ENCODE peak calls at places on chromosomes 4 and X, in ten cellular contexts. Y, B, W, N, D, X, M, H, G and Z are unnamed samples. For H3K9me3 and H3K4me1, the result is how much of the 10 kb centered on the place peaks cover.

GRCh38 chr4:26171953-26172352 is 148.9 kb upstream of the RBPJ start:
- DNase-seq in Y (no peak), B (no peak), W (no peak), N (no peak), D (no peak), X (no peak), M (no peak), H (no peak), G (no peak), Z (peak)

GRCh38 chr4:181939199-181939945 is 303.8 kb upstream of the TENM3 start:
- DNase-seq in Y (no peak), B (peak), W (no peak), N (no peak), D (no peak), X (no peak), M (no peak), H (no peak), G (no peak), Z (no peak)

GRCh38 chrX:112888916-112889315 is 48.3 kb upstream of the AMOT start:
- DNase-seq in Y (no peak), B (no peak), W (peak), N (no peak), D (no peak), X (no peak), M (no peak), H (no peak), G (no peak), Z (no peak)

GRCh38 chrX:130184857-130185256 is 13.1 kb downstream of the RAB33A start:
- DNase-seq in Y (no peak), B (no peak), W (no peak), N (no peak), D (no peak), X (no peak), M (no peak), H (no peak), G (no peak), Z (no peak)

GRCh38 chrX:152725409-152725808 is 8.1 kb downstream of the CSAG1 start:
- DNase-seq in Y (no peak), B (peak), W (no peak), N (no peak), D (no peak), X (no peak), M (no peak), H (no peak), G (no peak), Z (no peak)

GRCh38 chr4:3392319-3392718 is 49.4 kb upstream of the HGFAC start:
- DNase-seq in Y (no peak), B (no peak), W (no peak), N (no peak), D (no peak), X (no peak), M (no peak), H (no peak), G (no peak), Z (no peak)

GRCh38 chr4:127788517-127788916 is 6.4 kb downstream of the HSPA4L start:
- DNase-seq in Y (no peak), B (peak), W (no peak), N (no peak), D (no peak), X (no peak), M (no peak), H (no peak), G (no peak), Z (no peak)

GRCh38 chr4:159012381-159012780 is 90.5 kb upstream of the RAPGEF2 start:
- DNase-seq in Y (no peak), B (no peak), W (no peak), N (no peak), D (no peak), X (no peak), M (no peak), H (no peak), G (no peak), Z (no peak)

GRCh38 chr4:123676550-123677229 is 280.1 kb downstream of the SPRY1 start:
- DNase-seq in Y (no peak), B (no peak), W (no peak), N (peak), D (no peak), X (no peak), M (no peak), H (no peak), G (no peak), Z (no peak)

GRCh38 chr4:71212216-71212615 is 126.6 kb upstream of the SLC4A4 start:
- DNase-seq in Y (no peak), B (no peak), W (no peak), N (no peak), D (no peak), X (no peak), M (no peak), H (no peak), G (no peak), Z (no peak)

GRCh38 chrX:33190016-33190415 is 21.3 kb downstream of the DMD start:
- DNase-seq in Y (no peak), B (no peak), W (no peak), N (no peak), D (no peak), X (no peak), M (no peak), H (no peak), G (no peak), Z (no peak)

GRCh38 chrX:72051589-72051988 is 80.1 kb downstream of the RTL5 start:
- DNase-seq in Y (no peak), B (peak), W (no peak), N (no peak), D (no peak), X (no peak), M (no peak), H (no peak), G (no peak), Z (no peak)

GRCh38 chr4:156560701-156561100 is 410.9 kb downstream of the PDGFC start:
- DNase-seq in Y (no peak), B (no peak), W (no peak), N (no peak), D (no peak), X (no peak), M (no peak), H (no peak), G (no peak), Z (no peak)

GRCh38 chr4:155703486-155704227 is 37.0 kb downstream of the GUCY1A1 start:
- DNase-seq in Y (no peak), B (no peak), W (no peak), N (no peak), D (no peak), X (no peak), M (no peak), H (no peak), G (no peak), Z (no peak)

GRCh38 chr4:181504846-181505374 is 738.3 kb upstream of the TENM3 start:
- DNase-seq in Y (no peak), B (no peak), W (no peak), N (no peak), D (no peak), X (no peak), M (no peak), H (no peak), G (no peak), Z (no peak)

GRCh38 chr4:184446132-184446531 is 28.2 kb downstream of the IRF2 start:
- DNase-seq in Y (no peak), B (no peak), W (no peak), N (no peak), D (no peak), X (no peak), M (no peak), H (no peak), G (no peak), Z (no peak)

GRCh38 chr4:119296356-119296755 is 25.6 kb downstream of the FABP2 start:
- DNase-seq in Y (no peak), B (no peak), W (no peak), N (no peak), D (no peak), X (no peak), M (no peak), H (no peak), G (no peak), Z (no peak)

GRCh38 chrX:38271154-38271716 is 50.6 kb upstream of the SRPX start:
- DNase-seq in Y (no peak), B (no peak), W (no peak), N (no peak), D (no peak), X (no peak), M (no peak), H (no peak), G (no peak), Z (no peak)

GRCh38 chr4:187276786-187277408 is 553.2 kb upstream of the FAT1 start:
- DNase-seq in Y (no peak), B (no peak), W (no peak), N (no peak), D (no peak), X (no peak), M (no peak), H (no peak), G (no peak), Z (no peak)

GRCh38 chr4:161003418-161004057 is 1160.3 kb downstream of the FSTL5 start:
- DNase-seq in Y (no peak), B (no peak), W (no peak), N (no peak), D (no peak), X (no peak), M (no peak), H (no peak), G (no peak), Z (no peak)

GRCh38 chrX:154505726-154506125 is 10.3 kb downstream of the FAM3A start:
- DNase-seq in Y (no peak), B (no peak), W (no peak), N (no peak), D (no peak), X (no peak), M (no peak), H (no peak), G (no peak), Z (no peak)

GRCh38 chrX:38627683-38628082 is 66.3 kb downstream of the TSPAN7 start:
- DNase-seq in Y (peak), B (peak), W (no peak), N (no peak), D (no peak), X (no peak), M (no peak), H (peak), G (no peak), Z (no peak)

GRCh38 chr4:97662133-97662532 is 481.1 kb downstream of the STPG2 start:
- DNase-seq in Y (no peak), B (no peak), W (no peak), N (no peak), D (no peak), X (no peak), M (no peak), H (no peak), G (no peak), Z (no peak)

GRCh38 chrX:2401590-2402360 is 99.0 kb downstream of the DHRSX start:
- DNase-seq in Y (no peak), B (peak), W (peak), N (peak), D (no peak), X (no peak), M (no peak), H (no peak), G (no peak), Z (no peak)

GRCh38 chrX:27444093-27444908 is 18.8 kb downstream of the PPP4R3C start:
- DNase-seq in Y (no peak), B (no peak), W (no peak), N (no peak), D (no peak), X (no peak), M (no peak), H (no peak), G (no peak), Z (no peak)

GRCh38 chr4:55543858-55544257 is 2.9 kb downstream of the CLOCK start:
- DNase-seq in Y (no peak), B (no peak), W (no peak), N (no peak), D (no peak), X (no peak), M (no peak), H (no peak), G (no peak), Z (no peak)

GRCh38 chrX:11899091-11899490 is 141.1 kb downstream of the MSL3 start:
- DNase-seq in Y (no peak), B (no peak), W (no peak), N (no peak), D (no peak), X (no peak), M (no peak), H (no peak), G (no peak), Z (no peak)

GRCh38 chr4:158827475-158828085 is 58.8 kb downstream of the FNIP2 start:
- DNase-seq in Y (no peak), B (no peak), W (no peak), N (no peak), D (no peak), X (no peak), M (no peak), H (no peak), G (no peak), Z (no peak)

GRCh38 chr4:5051692-5052423 is 578 bp downstream of the STK32B start:
- DNase-seq in Y (no peak), B (peak), W (no peak), N (peak), D (peak), X (no peak), M (no peak), H (no peak), G (no peak), Z (no peak)

GRCh38 chrX:153763298-153763932 is 634 bp upstream of the PLXNB3 start:
- DNase-seq in Y (no peak), B (no peak), W (no peak), N (no peak), D (peak), X (no peak), M (no peak), H (no peak), G (no peak), Z (peak)

GRCh38 chr4:172573899-172574298 is 594.7 kb upstream of the GALNT7 start:
- DNase-seq in Y (no peak), B (no peak), W (no peak), N (no peak), D (no peak), X (no peak), M (no peak), H (no peak), G (no peak), Z (no peak)

GRCh38 chr4:108272046-108272445 is 103.3 kb upstream of the LEF1 start:
- DNase-seq in Y (no peak), B (no peak), W (no peak), N (no peak), D (no peak), X (no peak), M (no peak), H (no peak), G (no peak), Z (no peak)

GRCh38 chr4:147318581-147318980 is 162.3 kb upstream of the EDNRA start:
- DNase-seq in Y (no peak), B (no peak), W (no peak), N (no peak), D (no peak), X (no peak), M (no peak), H (no peak), G (no peak), Z (no peak)

GRCh38 chr4:38873290-38873949 is 5.8 kb downstream of the FAM114A1 start:
- DNase-seq in Y (no peak), B (no peak), W (no peak), N (no peak), D (no peak), X (no peak), M (no peak), H (no peak), G (no peak), Z (no peak)

GRCh38 chr4:118821590-118822293 is 14.2 kb downstream of the SEC24D start:
- DNase-seq in Y (no peak), B (no peak), W (no peak), N (no peak), D (no peak), X (no peak), M (no peak), H (no peak), G (no peak), Z (no peak)

GRCh38 chrX:95291561-95291960 is 1393.1 kb upstream of the DIAPH2 start:
- DNase-seq in Y (no peak), B (no peak), W (no peak), N (no peak), D (no peak), X (no peak), M (no peak), H (no peak), G (no peak), Z (no peak)
- H3K9me3 ChIP-seq in Y (under half), B (under half), W (under half), N (under half), D (under half), X (under half), M (under half), H (under half), G (under half), Z (under half)

DNA sequence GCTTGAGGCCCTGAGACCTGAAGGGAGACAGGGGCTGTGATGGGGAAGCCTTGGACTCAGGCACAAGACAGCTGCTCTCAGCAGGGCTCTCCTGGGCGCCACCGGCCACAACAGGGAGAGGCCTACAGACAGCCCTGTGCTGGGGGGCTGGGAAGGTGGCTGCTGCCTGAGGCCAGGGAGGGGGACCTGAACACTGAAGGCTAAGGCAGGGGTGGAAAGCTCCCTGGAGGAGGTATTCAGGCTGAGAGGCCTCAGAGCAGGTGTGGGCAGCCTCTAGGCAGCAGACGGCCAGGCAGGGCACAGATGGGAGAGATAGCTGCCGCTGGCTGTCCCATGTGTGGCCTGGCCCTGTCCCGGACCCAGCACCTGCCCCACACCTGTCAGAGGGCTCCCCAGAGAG is 33.0 kb downstream of the TACC3 start:
- DNase-seq in Y (no peak), B (no peak), W (no peak), N (no peak), D (no peak), X (no peak), M (no peak), H (no peak), G (no peak), Z (no peak)
- H3K4me1 ChIP-seq in Y (under half), B (under half), W (under half), N (under half), D (under half), X (under half), M (under half), H (under half), G (under half), Z (under half)

DNA sequence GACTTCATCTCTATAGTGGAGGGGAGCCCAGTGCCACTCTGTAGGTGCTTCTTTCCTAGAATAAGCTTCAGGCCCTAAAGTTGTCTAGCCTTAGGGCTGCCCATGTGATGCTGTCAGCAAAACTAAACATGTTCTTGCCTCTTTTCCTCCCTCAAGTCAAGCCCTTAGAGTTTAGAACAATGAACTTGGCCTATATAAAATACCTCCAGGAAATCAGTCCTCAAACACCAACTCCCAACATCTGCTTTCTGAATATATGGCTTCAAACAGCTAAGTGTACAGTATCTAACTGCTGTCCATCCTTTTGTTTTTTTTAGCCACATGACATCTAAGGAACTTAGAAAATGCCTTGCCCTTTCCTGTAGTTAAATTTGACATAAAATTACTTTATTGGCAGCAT is 91.0 kb downstream of the MAMLD1 start:
- DNase-seq in Y (no peak), B (no peak), W (no peak), N (no peak), D (no peak), X (no peak), M (no peak), H (no peak), G (no peak), Z (no peak)
- H3K9me3 ChIP-seq in Y (under half), B (under half), W (under half), N (under half), D (under half), X (under half), M (under half), H (under half), G (under half), Z (under half)

GRCh38 chr4:162498168-162498567 is 334.4 kb upstream of the FSTL5 start:
- DNase-seq in Y (no peak), B (no peak), W (peak), N (peak), D (no peak), X (no peak), M (no peak), H (no peak), G (no peak), Z (no peak)

GRCh38 chr4:162502109-162502508 is 338.3 kb upstream of the FSTL5 start:
- DNase-seq in Y (no peak), B (no peak), W (no peak), N (no peak), D (no peak), X (no peak), M (no peak), H (no peak), G (no peak), Z (no peak)

GRCh38 chr4:162503868-162504267 is 340.1 kb upstream of the FSTL5 start:
- DNase-seq in Y (no peak), B (no peak), W (no peak), N (no peak), D (no peak), X (no peak), M (no peak), H (no peak), G (no peak), Z (no peak)

GRCh38 chr4:162497564-162498167 is 333.9 kb upstream of the FSTL5 start:
- DNase-seq in Y (peak), B (no peak), W (no peak), N (no peak), D (no peak), X (no peak), M (no peak), H (no peak), G (no peak), Z (no peak)

GRCh38 chr4:162499478-162499877 is 335.7 kb upstream of the FSTL5 start:
- DNase-seq in Y (no peak), B (no peak), W (no peak), N (no peak), D (no peak), X (no peak), M (no peak), H (no peak), G (no peak), Z (no peak)
- H3K4me1 ChIP-seq in Y (under half), B (under half), W (under half), N (under half), D (under half), X (under half), M (under half), H (under half), G (under half), Z (under half)

DNA sequence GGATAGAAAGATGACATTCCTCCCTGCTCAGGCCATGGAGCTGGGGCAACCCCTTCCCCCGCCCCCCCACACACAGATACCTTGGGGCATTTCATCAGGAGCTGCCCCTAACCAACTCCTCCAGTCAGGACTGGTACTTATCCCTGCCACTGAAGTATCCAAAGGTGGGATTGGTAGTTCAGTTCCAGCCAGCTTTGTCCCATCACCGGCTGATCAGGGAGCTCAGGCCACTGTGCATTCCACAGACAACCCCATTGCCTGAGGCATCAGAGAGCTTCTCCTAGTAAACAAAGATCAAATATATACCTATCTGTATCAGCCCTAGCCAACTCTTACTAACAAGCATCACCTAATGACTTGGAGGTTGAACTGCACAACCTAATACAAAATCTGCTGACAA is 218.2 kb upstream of the FMR1 start:
- DNase-seq in Y (no peak), B (no peak), W (no peak), N (no peak), D (no peak), X (no peak), M (no peak), H (no peak), G (no peak), Z (no peak)
- H3K9me3 ChIP-seq in Y (under half), B (under half), W (under half), N (under half), D (under half), X (under half), M (under half), H (under half), G (under half), Z (under half)

DNA sequence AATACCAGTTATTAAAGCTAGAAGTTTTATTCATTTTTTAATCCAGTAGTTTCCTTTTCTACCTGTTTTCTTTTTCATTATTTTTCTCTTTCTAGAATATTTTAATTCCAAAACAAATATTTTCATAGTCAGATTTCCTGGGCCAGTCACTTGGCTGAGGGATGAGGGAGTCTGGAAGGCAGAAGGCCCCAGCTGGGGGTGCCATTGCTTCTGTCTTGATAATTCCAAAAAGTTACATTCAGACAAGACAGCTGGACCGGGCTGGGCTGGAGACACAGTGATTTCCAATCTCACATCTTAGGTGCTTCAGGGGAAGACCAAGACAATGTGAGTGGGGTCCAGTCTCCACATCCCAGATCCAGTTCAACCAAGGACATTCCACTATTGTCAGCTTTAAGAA is 263.5 kb downstream of the TMA16 start:
- DNase-seq in Y (no peak), B (no peak), W (no peak), N (no peak), D (no peak), X (no peak), M (no peak), H (no peak), G (no peak), Z (no peak)
- H3K4me1 ChIP-seq in Y (under half), B (under half), W (under half), N (under half), D (under half), X (under half), M (under half), H (under half), G (under half), Z (under half)